ENCODE peak calls at places on chromosomes 13 and 19, in eight cellular contexts. B is heart right ventricle, H is transverse colon, V is germinal center, K is mucosa of gallbladder, M is ELF-1, U is spleen, Z is MV-4-11. X is an unnamed sample.

GRCh38 chr13:106532111-106532929 is 3.1 kb downstream of the EFNB2 start:
- DNase-seq in K (no peak), Z (no peak), H (no peak), V (no peak), B (no peak), M (peak), U (peak), X (peak)

GRCh38 chr19:7255631-7256030 is 38.6 kb downstream of the INSR start:
- DNase-seq in M (no peak), H (no peak), U (no peak), K (no peak), B (no peak), Z (no peak), V (no peak), X (no peak)

GRCh38 chr19:964761-965694 is 19.1 kb upstream of the WDR18 start:
- DNase-seq in Z (no peak), U (no peak), H (no peak), K (no peak), V (no peak), B (no peak), M (no peak), X (no peak)

GRCh38 chr13:110726726-110727125 is 13.2 kb downstream of the ING1 start:
- DNase-seq in M (no peak), U (peak), K (no peak), B (no peak), Z (peak), H (peak), V (peak), X (no peak)

GRCh38 chr13:43489168-43489730 is 297.5 kb downstream of the ENOX1 start:
- DNase-seq in Z (no peak), U (no peak), K (no peak), M (no peak), B (peak), H (peak), V (no peak), X (peak)

GRCh38 chr19:6723738-6724137 is 3.3 kb upstream of the C3 start:
- DNase-seq in Z (peak), K (no peak), V (no peak), M (no peak), H (no peak), U (no peak), B (no peak), X (no peak)

GRCh38 chr13:24267283-24267682 is 42.1 kb upstream of the C1QTNF9 start:
- DNase-seq in B (peak), U (no peak), Z (no peak), H (no peak), V (no peak), K (no peak), M (no peak), X (no peak)

GRCh38 chr13:110797230-110797877 is 83.9 kb downstream of the ING1 start:
- DNase-seq in Z (no peak), K (no peak), U (no peak), M (no peak), B (no peak), V (no peak), H (no peak), X (no peak)

GRCh38 chr19:20923077-20923871 is at the start of gene ZNF85:
- DNase-seq in U (peak), H (peak), Z (peak), K (peak), V (peak), B (peak), M (peak), X (peak)

GRCh38 chr13:112911883-112912282 is 57.1 kb upstream of the MCF2L start:
- DNase-seq in B (no peak), V (no peak), U (no peak), M (no peak), K (no peak), H (no peak), Z (no peak), X (no peak)

GRCh38 chr19:33446156-33446917 is 72.8 kb downstream of the CEBPG start:
- DNase-seq in U (peak), H (no peak), Z (no peak), B (no peak), M (no peak), K (no peak), V (no peak), X (no peak)

GRCh38 chr19:50921391-50922315 is 10.5 kb upstream of the KLK4 start:
- DNase-seq in M (no peak), B (no peak), U (no peak), Z (no peak), H (no peak), K (no peak), V (no peak), X (no peak)

GRCh38 chr19:2045501-2046045 is 5.5 kb downstream of the MKNK2 start:
- DNase-seq in M (no peak), Z (no peak), U (peak), V (no peak), K (no peak), H (no peak), B (no peak), X (no peak)

GRCh38 chr19:11410682-11411081 is 8.4 kb downstream of the RGL3 start:
- DNase-seq in K (no peak), Z (peak), V (no peak), M (no peak), U (no peak), H (no peak), B (no peak), X (no peak)

GRCh38 chr19:46124638-46125115 is at the start of gene IGFL3:
- DNase-seq in K (no peak), B (no peak), V (no peak), M (no peak), U (no peak), H (no peak), Z (peak), X (no peak)

GRCh38 chr19:4583961-4584669 is 24.6 kb upstream of the SEMA6B start:
- DNase-seq in Z (no peak), M (peak), H (no peak), V (peak), U (peak), K (no peak), B (no peak), X (peak)

GRCh38 chr19:44653977-44654784 is 10.5 kb downstream of the PVR start:
- DNase-seq in H (peak), K (peak), Z (peak), U (peak), M (peak), V (peak), B (peak), X (peak)

GRCh38 chr19:12792853-12793289 is 1.6 kb downstream of the JUNB start:
- DNase-seq in M (no peak), K (no peak), H (peak), Z (no peak), U (no peak), B (no peak), V (no peak), X (no peak)

GRCh38 chr19:17483605-17484002 is 13.3 kb downstream of the SLC27A1 start:
- DNase-seq in H (no peak), V (no peak), K (no peak), Z (no peak), U (no peak), B (no peak), M (no peak), X (no peak)

GRCh38 chr13:109611912-109612691 is 174.3 kb downstream of the IRS2 start:
- DNase-seq in U (no peak), V (no peak), B (no peak), H (no peak), K (no peak), Z (no peak), M (no peak), X (no peak)

GRCh38 chr13:109729031-109729870 is 57.1 kb downstream of the IRS2 start:
- DNase-seq in U (no peak), K (no peak), V (no peak), M (peak), B (no peak), H (no peak), Z (no peak), X (no peak)

GRCh38 chr13:25722893-25723292 is 328.9 kb downstream of the SHISA2 start:
- DNase-seq in H (no peak), K (no peak), B (no peak), U (no peak), V (no peak), M (no peak), Z (no peak), X (no peak)

GRCh38 chr19:33535176-33535575 is 13.6 kb upstream of the PEPD start:
- DNase-seq in Z (no peak), V (no peak), U (no peak), M (no peak), K (no peak), H (no peak), B (no peak), X (no peak)

GRCh38 chr13:88376762-88377388 is 705.7 kb downstream of the SLITRK5 start:
- DNase-seq in M (no peak), B (no peak), H (no peak), V (no peak), Z (no peak), K (no peak), U (no peak), X (no peak)

GRCh38 chr19:42942187-42942789 is 5.3 kb upstream of the PSG7 start:
- DNase-seq in M (peak), U (no peak), V (no peak), Z (peak), B (no peak), K (no peak), H (no peak), X (no peak)

GRCh38 chr13:73417012-73417615 is 358.3 kb downstream of the KLF5 start:
- DNase-seq in H (no peak), M (peak), U (no peak), V (no peak), B (no peak), K (no peak), Z (no peak), X (no peak)

GRCh38 chr19:42173695-42174094 is 41.4 kb upstream of the POU2F2 start:
- DNase-seq in Z (no peak), H (no peak), M (no peak), U (no peak), K (no peak), V (no peak), B (no peak), X (no peak)

GRCh38 chr19:17602217-17602616 is 46.8 kb downstream of the COLGALT1 start:
- DNase-seq in K (no peak), Z (no peak), U (no peak), B (no peak), M (no peak), H (no peak), V (no peak), X (no peak)

GRCh38 chr19:16585808-16586476 is 13.7 kb upstream of the SLC35E1 start:
- DNase-seq in H (peak), B (no peak), V (peak), U (no peak), K (no peak), Z (peak), M (peak), X (peak)

GRCh38 chr13:68358218-68358817 is 1128.2 kb upstream of the PCDH9 start:
- DNase-seq in M (no peak), B (no peak), Z (no peak), U (no peak), H (no peak), K (no peak), V (no peak), X (no peak)

GRCh38 chr19:33294058-33294798 is 8.1 kb downstream of the CEBPA start:
- DNase-seq in V (no peak), K (no peak), U (peak), H (no peak), B (no peak), M (peak), Z (no peak), X (no peak)